ENCODE peak calls at places on chromosome X, in four cellular contexts. P is fibroblast of lung; L is CD4-positive, alpha-beta memory T cell; X is BE2C. E is an unnamed sample.
A peak's percentile ranks its signal among the peaks of the same experiment; 100 is the strongest.

GRCh38 chrX:37846934-37847732 is at the start of gene DYNLT3:
- DNase-seq in X (peak; percentile 84), P (peak; percentile 76), L (peak; percentile 83), E (peak; percentile 78)

GRCh38 chrX:110060317-110060716 is 57.4 kb downstream of the TMEM164 start:
- DNase-seq in P (no peak), L (no peak), X (no peak), E (no peak)

GRCh38 chrX:20267924-20268701 is 1.4 kb upstream of the RPS6KA3 start:
- DNase-seq in L (peak; percentile 12), X (no peak), P (peak; percentile 31), E (no peak)

GRCh38 chrX:152245231-152245630 is 106.9 kb upstream of the MAGEA10 start:
- DNase-seq in L (no peak), X (no peak), P (peak; percentile 47), E (peak; percentile 6)

GRCh38 chrX:21745756-21746155 is 12.2 kb downstream of the SMPX start:
- DNase-seq in L (peak; percentile 15), P (no peak), X (peak; percentile 47), E (peak; percentile 15)

GRCh38 chrX:33357606-33358005 is 146.3 kb upstream of the DMD start:
- DNase-seq in X (no peak), P (no peak), L (no peak), E (no peak)

GRCh38 chrX:17812763-17813162 is 48.3 kb downstream of the RAI2 start:
- DNase-seq in L (no peak), X (peak; percentile 13), P (no peak), E (no peak)

GRCh38 chrX:148555101-148555500 is 54.7 kb downstream of the AFF2 start:
- DNase-seq in P (no peak), X (no peak), L (no peak), E (no peak)

GRCh38 chrX:77447339-77448149 is at the start of gene FGF16:
- DNase-seq in X (no peak), P (no peak), L (no peak), E (no peak)

GRCh38 chrX:151754042-151754419 is 19.5 kb downstream of the CNGA2 start:
- DNase-seq in P (peak; percentile 88), X (no peak), L (no peak), E (peak; percentile 91)

GRCh38 chrX:56728321-56728720 is 722 bp upstream of the NBDY start:
- DNase-seq in L (no peak), X (no peak), P (peak; percentile 9), E (no peak)

GRCh38 chrX:34656842-34657780 is at the start of gene TMEM47:
- DNase-seq in L (no peak), X (peak; percentile 73), P (peak; percentile 72), E (peak; percentile 77)

GRCh38 chrX:43853225-43853828 is 28.9 kb downstream of the MAOB start:
- DNase-seq in X (no peak), L (no peak), P (no peak), E (no peak)

GRCh38 chrX:129653985-129654651 is 638 bp downstream of the APLN start:
- DNase-seq in X (peak; percentile 28), L (peak; percentile 14), P (peak; percentile 29), E (peak; percentile 55)

GRCh38 chrX:140475025-140475424 is 29.8 kb downstream of the SOX3 start:
- DNase-seq in L (no peak), P (no peak), X (no peak), E (no peak)

GRCh38 chrX:136159615-136160025 is 12.3 kb downstream of the FHL1 start:
- DNase-seq in X (no peak), P (no peak), L (no peak), E (peak; percentile 28)

GRCh38 chrX:140712413-140713173 is 3.0 kb downstream of the LINC00632 start:
- DNase-seq in X (peak; percentile 76), L (peak; percentile 46), P (peak; percentile 65), E (peak; percentile 48)

GRCh38 chrX:107465932-107466620 is 16.6 kb downstream of the FRMPD3 start:
- DNase-seq in L (no peak), X (no peak), P (no peak), E (no peak)

GRCh38 chrX:129779747-129780146 is at the start of gene SASH3:
- DNase-seq in P (no peak), L (peak; percentile 64), X (no peak), E (no peak)

GRCh38 chrX:115531818-115532403 is 29.1 kb upstream of the PLS3 start:
- DNase-seq in X (no peak), P (peak; percentile 51), L (no peak), E (peak; percentile 38)

GRCh38 chrX:110086916-110087484 is 84.1 kb downstream of the TMEM164 start:
- DNase-seq in P (peak; percentile 95), L (no peak), X (no peak), E (no peak)

GRCh38 chrX:49111846-49112245 is 11.7 kb downstream of the GPKOW start:
- DNase-seq in X (no peak), L (no peak), P (no peak), E (no peak)

GRCh38 chrX:27276751-27277150 is 186.4 kb downstream of the PPP4R3C start:
- DNase-seq in X (no peak), P (no peak), L (no peak), E (no peak)

GRCh38 chrX:135382260-135382659 is 39.5 kb upstream of the SMIM10L2A start:
- DNase-seq in X (no peak), P (no peak), L (no peak), E (no peak)

GRCh38 chrX:17374619-17375360 is at the start of gene NHS:
- DNase-seq in P (peak; percentile 75), X (peak; percentile 77), L (no peak), E (peak; percentile 75)

GRCh38 chrX:8730812-8731578 is 942 bp downstream of the ANOS1 start:
- DNase-seq in L (no peak), P (no peak), X (no peak), E (no peak)

GRCh38 chrX:123277821-123278220 is 93.7 kb downstream of the GRIA3 start:
- DNase-seq in P (no peak), L (no peak), X (no peak), E (no peak)

GRCh38 chrX:67636532-67636931 is 92.7 kb downstream of the AR start:
- DNase-seq in X (no peak), P (peak; percentile 22), L (no peak), E (no peak)

GRCh38 chrX:49884290-49884862 is 5.1 kb downstream of the USP27X start:
- DNase-seq in X (peak; percentile 68), P (peak; percentile 16), L (peak; percentile 37), E (peak; percentile 36)

GRCh38 chrX:13550346-13550745 is 19.1 kb upstream of the EGFL6 start:
- DNase-seq in X (no peak), L (no peak), P (no peak), E (no peak)

GRCh38 chrX:49171752-49172279 is at the start of gene PLP2:
- DNase-seq in L (peak; percentile 38), P (peak; percentile 59), X (peak; percentile 64), E (peak; percentile 80)

GRCh38 chrX:129540725-129541184 is 696 bp downstream of the OCRL start:
- DNase-seq in P (no peak), X (no peak), L (no peak), E (peak; percentile 2)

GRCh38 chrX:71224098-71224708 is 1.2 kb downstream of the GJB1 start:
- DNase-seq in X (no peak), P (no peak), L (no peak), E (no peak)

GRCh38 chrX:152913354-152913753 is 15.5 kb downstream of the ZNF185 start:
- DNase-seq in L (no peak), X (no peak), P (no peak), E (no peak)

DNA sequence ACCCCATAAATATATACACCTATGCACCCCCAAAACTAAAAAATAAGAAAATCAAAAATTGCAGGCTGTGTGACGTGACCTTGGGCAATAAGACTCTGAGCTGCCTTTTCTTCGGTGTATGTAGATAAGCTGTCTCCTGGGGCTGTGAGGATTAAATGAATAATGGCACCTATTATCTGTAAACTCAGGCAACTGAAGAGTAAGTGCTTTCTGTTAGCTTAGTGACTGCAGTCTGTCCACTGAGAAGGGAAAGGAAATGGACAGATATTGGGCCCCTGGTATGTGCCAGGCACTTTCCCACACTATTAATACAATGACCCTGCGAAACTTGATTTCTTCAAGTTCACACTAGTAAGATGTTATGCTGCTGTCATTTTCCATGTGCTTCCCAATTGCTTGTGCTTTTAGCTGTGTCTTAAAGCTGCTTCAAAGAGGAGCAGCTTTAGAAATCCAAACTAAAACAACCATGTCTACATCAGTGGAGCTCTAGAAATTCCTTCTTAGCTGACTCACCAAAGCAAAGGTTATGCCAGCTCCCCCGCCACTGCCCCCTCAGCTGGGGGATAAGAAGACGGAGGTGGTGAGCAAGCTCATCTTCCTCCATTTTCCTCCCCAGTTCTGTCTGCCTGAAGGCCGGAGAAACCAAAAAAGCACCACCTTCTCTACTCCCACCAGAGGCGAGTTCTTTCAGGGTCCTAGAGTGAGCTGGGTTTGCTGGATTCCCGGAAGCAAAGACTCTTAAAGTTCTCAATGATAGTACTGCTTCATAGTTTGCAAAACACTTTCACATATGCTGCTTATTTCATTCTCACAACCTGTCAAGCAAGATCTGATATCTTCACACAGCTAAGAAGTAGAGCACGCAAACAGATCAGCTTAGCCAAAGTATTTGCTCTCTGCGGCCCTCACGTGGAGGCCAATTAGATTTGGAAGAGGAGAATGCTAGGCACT is 8.8 kb upstream of the DGAT2L6 start:
- DNase-seq in P (peak; percentile 80), X (no peak), L (no peak), E (peak; percentile 62)
- H3K27me3 ChIP-seq in P (no peaks in the 10 kb centered on the region), X (no peaks in the 10 kb centered on the region), L (no peaks in the 10 kb centered on the region), E (no peaks in the 10 kb centered on the region)

DNA sequence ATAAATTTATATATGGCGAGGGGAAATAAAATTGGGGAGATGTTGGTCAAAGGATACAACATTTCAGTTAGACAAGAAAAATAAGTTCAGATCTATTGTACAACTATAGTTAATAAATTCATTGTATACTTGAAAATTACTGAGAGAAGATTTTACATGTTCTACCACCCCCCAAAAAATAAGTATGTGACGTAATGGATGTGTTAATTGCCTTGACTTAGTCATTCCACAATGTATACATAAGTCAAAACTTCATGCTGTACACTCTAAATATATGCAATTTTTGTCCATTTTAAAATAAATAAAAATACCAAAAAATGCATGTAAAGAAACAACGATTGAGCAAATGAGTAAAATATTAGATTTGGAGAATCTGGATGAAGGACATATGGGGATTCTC is 1.8 kb downstream of the USP11 start:
- DNase-seq in L (no peak), P (no peak), X (no peak), E (no peak)
- H3K36me3 ChIP-seq in L (no peaks in the 10 kb centered on the region), P (no peaks in the 10 kb centered on the region), X (no peaks in the 10 kb centered on the region), E (no peaks in the 10 kb centered on the region)

DNA sequence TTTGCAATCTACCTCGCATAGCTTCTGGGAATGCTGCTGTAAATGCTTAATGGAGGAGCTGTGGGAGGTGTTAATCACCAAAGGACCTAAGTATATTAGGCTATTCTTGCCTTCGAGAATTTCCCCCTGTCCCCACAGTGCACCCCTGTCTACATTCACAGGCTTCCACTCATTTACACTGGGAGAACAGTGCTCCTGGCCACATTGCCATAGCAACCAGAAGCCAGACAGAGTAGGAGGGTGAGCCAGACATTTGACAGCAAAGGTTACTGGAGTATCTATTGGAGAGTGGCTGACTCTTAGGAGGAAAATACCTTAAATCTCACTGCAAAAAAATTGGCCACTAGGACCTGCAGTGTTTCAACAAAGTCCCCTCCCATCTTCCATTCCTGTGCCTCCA is 185.9 kb upstream of the PBDC1 start:
- DNase-seq in P (no peak), X (no peak), L (no peak), E (no peak)
- H3K9me3 ChIP-seq in P (no peaks in the 10 kb centered on the region), X (no peaks in the 10 kb centered on the region), L (no peaks in the 10 kb centered on the region), E (no peaks in the 10 kb centered on the region)

GRCh38 chrX:9948406-9948805 is 18.8 kb upstream of the CLDN34 start:
- DNase-seq in X (no peak), L (no peak), P (peak; percentile 53), E (peak; percentile 71)
- H3K27me3 ChIP-seq in X (no peaks in the 10 kb centered on the region), L (no peaks in the 10 kb centered on the region), P (no peaks in the 10 kb centered on the region), E (no peaks in the 10 kb centered on the region)

GRCh38 chrX:154380787-154381186 is 1.7 kb downstream of the EMD start:
- DNase-seq in L (no peak), X (no peak), P (no peak), E (no peak)
- H3K36me3 ChIP-seq in L (no peaks in the 10 kb centered on the region), X (peaks cover 3% of the 10 kb centered on the region), P (peaks cover 3% of the 10 kb centered on the region), E (peaks cover 3% of the 10 kb centered on the region)

E was measured in MG63.